ENCODE peak calls at places on chromosomes 12 and 14, in nine cellular contexts. R is A549; C is CD8-positive, alpha-beta T cell; J is neuronal stem cell; P is lung; T is GM23248; S is tibial nerve; L is caudate nucleus; B is endothelial cell of umbilical vein. V is an unnamed sample.

GRCh38 chr12:121537814-121538698 is 42.8 kb downstream of the KDM2B start:
- DNase-seq in B (peak), J (no peak), R (no peak), L (no peak), P (no peak), T (peak), C (peak), S (no peak), V (no peak)

GRCh38 chr14:20668969-20669368 is 15.4 kb upstream of the RNASE4 start:
- DNase-seq in P (no peak), S (no peak), J (no peak), C (no peak), L (no peak), T (no peak), R (peak), B (no peak), V (no peak)

GRCh38 chr12:46908236-46908935 is 82.6 kb upstream of the SLC38A4 start:
- DNase-seq in J (no peak), L (no peak), R (no peak), B (no peak), S (no peak), C (no peak), T (peak), P (no peak), V (peak)

GRCh38 chr14:74522740-74523139 is 29.2 kb downstream of the ISCA2 start:
- DNase-seq in S (no peak), L (no peak), R (no peak), B (no peak), J (no peak), T (no peak), P (no peak), C (no peak), V (no peak)

GRCh38 chr12:12999276-12999958 is 648 bp downstream of the HEBP1 start:
- DNase-seq in J (no peak), P (no peak), C (no peak), R (no peak), L (no peak), T (peak), S (no peak), B (no peak), V (no peak)

GRCh38 chr12:131091413-131091975 is 137.8 kb downstream of the ADGRD1 start:
- DNase-seq in C (no peak), R (no peak), J (no peak), T (peak), L (no peak), P (no peak), S (peak), B (no peak), V (no peak)

GRCh38 chr12:76020731-76021672 is 10.6 kb downstream of the PHLDA1 start:
- DNase-seq in B (peak), S (no peak), T (peak), P (no peak), C (peak), J (no peak), L (no peak), R (peak), V (peak)

GRCh38 chr12:75750950-75751349 is 239.5 kb upstream of the KRR1 start:
- DNase-seq in B (peak), L (no peak), P (no peak), C (no peak), J (no peak), T (peak), S (no peak), R (peak), V (no peak)

GRCh38 chr12:12938541-12938940 is 13.4 kb downstream of the GPRC5D start:
- DNase-seq in L (no peak), T (no peak), P (no peak), J (no peak), R (no peak), B (no peak), C (no peak), S (no peak), V (no peak)

GRCh38 chr12:91743727-91744126 is 401.9 kb downstream of the BTG1 start:
- DNase-seq in S (no peak), L (no peak), J (no peak), T (no peak), R (no peak), C (no peak), B (no peak), P (no peak), V (no peak)

GRCh38 chr14:67267929-67268328 is 26.7 kb downstream of the PALS1 start:
- DNase-seq in T (no peak), B (no peak), R (no peak), J (no peak), P (no peak), C (no peak), L (no peak), S (no peak), V (no peak)

GRCh38 chr14:58428011-58428807 is 690 bp downstream of the KIAA0586 start:
- DNase-seq in L (no peak), P (no peak), S (no peak), J (peak), R (peak), B (peak), T (peak), C (no peak), V (no peak)

GRCh38 chr12:125079943-125080645 is 14.9 kb downstream of the AACS start:
- DNase-seq in R (no peak), B (no peak), L (no peak), S (peak), C (no peak), J (no peak), T (peak), P (no peak), V (no peak)

GRCh38 chr14:73943083-73943482 is 6.8 kb downstream of the FAM161B start:
- DNase-seq in B (no peak), S (no peak), T (peak), C (no peak), R (peak), P (peak), J (no peak), L (no peak), V (peak)

GRCh38 chr14:105534586-105534985 is 8.2 kb downstream of the TMEM121 start:
- DNase-seq in R (no peak), L (no peak), T (no peak), C (no peak), S (no peak), P (no peak), J (no peak), B (no peak), V (no peak)

GRCh38 chr12:4745249-4745648 is 25.0 kb downstream of the GALNT8 start:
- DNase-seq in T (no peak), S (no peak), B (no peak), J (no peak), L (no peak), P (no peak), R (no peak), C (no peak), V (no peak)

DNA sequence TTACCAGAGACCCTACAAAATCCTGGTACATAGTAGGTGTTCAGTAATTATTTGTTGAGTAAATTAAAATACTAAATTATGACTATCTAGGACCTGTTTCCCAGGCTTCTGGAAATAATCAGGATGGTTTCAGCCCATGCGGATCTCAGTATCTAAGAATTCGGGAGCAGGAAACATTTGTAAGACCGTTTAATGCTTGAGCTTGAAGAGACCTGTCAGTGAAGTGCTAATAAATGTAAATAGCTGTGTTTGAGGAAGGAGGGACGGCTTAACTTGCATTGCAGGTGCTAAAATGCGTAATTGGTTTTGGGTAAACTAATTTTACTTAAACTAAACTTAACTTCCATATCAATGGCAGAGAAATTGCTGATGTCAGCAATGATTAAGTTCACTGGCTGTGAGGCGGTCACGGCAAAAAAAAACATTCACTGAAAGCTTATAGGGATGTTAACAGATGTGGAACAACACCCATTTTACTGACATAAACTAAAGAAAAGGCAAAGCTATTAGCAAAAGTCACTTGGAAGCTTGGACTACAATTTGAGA is 28.6 kb upstream of the AEBP2 start:
- DNase-seq in J (no peak), R (no peak), T (no peak), S (no peak), C (no peak), B (no peak), L (no peak), P (no peak), V (no peak)
- H3K27ac ChIP-seq in J (no peak), R (no peak), T (no peak), S (no peak), C (no peak), B (no peak), L (no peak), P (no peak), V (no peak)

GRCh38 chr14:100297320-100298300 is 8.6 kb downstream of the SLC25A29 start:
- DNase-seq in P (peak), L (no peak), S (peak), T (peak), B (peak), C (no peak), R (no peak), J (no peak), V (no peak)
- H3K27ac ChIP-seq in P (peak), L (peak), S (peak), T (peak), B (no peak), C (no peak), R (no peak), J (no peak), V (no peak)

GRCh38 chr12:58029260-58029659 is 87.9 kb downstream of the ATP23 start:
- DNase-seq in T (no peak), S (no peak), J (no peak), C (no peak), B (no peak), L (no peak), R (no peak), P (no peak), V (no peak)
- H3K27ac ChIP-seq in T (no peak), S (no peak), J (no peak), C (no peak), B (no peak), L (no peak), R (no peak), P (no peak), V (peak)

GRCh38 chr12:104478396-104479140 is 21.8 kb downstream of the CHST11 start:
- DNase-seq in L (no peak), C (peak), R (no peak), P (no peak), S (no peak), T (no peak), J (no peak), B (peak), V (no peak)
- H3K27ac ChIP-seq in L (peak), C (peak), R (no peak), P (peak), S (no peak), T (no peak), J (no peak), B (peak), V (no peak)

GRCh38 chr12:24821691-24822090 is 127.2 kb downstream of the BCAT1 start:
- DNase-seq in R (no peak), P (no peak), T (peak), L (no peak), B (no peak), S (no peak), C (no peak), J (no peak), V (peak)
- H3K27ac ChIP-seq in R (no peak), P (no peak), T (peak), L (no peak), B (no peak), S (no peak), C (no peak), J (no peak), V (peak)

GRCh38 chr14:103539056-103539825 is 10.2 kb downstream of the TRMT61A start:
- DNase-seq in B (no peak), T (no peak), S (no peak), C (no peak), P (no peak), J (no peak), L (no peak), R (no peak), V (no peak)

GRCh38 chr14:103535891-103536565 is 7.0 kb downstream of the TRMT61A start:
- DNase-seq in L (no peak), P (no peak), S (no peak), B (no peak), T (no peak), J (no peak), C (no peak), R (no peak), V (no peak)

GRCh38 chr14:103537175-103537990 is 8.4 kb downstream of the TRMT61A start:
- DNase-seq in T (peak), B (no peak), P (no peak), S (no peak), R (no peak), J (no peak), L (no peak), C (no peak), V (no peak)

GRCh38 chr14:103536693-103537092 is 7.7 kb downstream of the TRMT61A start:
- DNase-seq in P (no peak), B (no peak), C (no peak), R (no peak), S (no peak), J (no peak), L (no peak), T (no peak), V (no peak)

DNA sequence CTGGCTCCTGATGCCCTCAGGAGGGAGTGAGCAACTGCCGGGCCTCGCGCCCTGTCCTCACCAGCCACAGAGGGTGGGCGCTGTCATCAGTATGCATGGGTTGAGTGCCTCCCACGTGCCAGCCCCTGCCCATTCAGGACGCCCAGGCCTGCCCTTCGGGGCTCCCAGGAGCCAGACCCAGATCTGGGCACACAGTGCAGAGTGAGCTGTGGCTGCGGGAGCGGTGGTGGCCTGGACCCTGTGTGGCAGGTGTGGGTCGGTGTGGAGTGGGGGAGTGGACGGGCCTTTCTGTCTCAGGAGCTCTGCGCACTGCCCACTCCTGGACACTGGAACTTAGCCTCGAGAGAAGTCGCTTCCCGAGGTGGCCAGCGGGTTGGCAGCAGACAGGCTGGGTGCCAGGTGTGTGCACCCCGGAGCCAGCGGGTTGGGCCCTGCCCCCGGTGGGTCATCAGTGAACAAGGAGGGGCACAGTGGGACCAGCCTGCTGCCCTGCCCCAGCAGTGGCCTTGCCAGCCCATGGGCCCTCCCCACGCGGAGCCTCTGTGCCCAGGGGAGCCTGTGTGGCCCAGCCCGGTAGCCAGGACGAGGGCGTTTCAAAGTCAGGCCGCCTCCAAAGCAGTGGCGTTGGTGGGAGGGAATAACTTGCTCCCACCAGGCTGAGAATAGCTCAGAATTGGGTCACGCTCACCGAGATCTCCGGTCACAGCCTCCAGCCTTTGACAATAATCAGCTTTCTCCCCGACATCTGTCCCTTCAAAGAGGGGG is 9.5 kb downstream of the TRMT61A start:
- DNase-seq in L (no peak), P (no peak), J (no peak), S (no peak), C (no peak), T (peak), R (no peak), B (no peak), V (no peak)
- H3K27ac ChIP-seq in L (peak), P (peak), J (no peak), S (peak), C (no peak), T (no peak), R (no peak), B (no peak), V (peak)

DNA sequence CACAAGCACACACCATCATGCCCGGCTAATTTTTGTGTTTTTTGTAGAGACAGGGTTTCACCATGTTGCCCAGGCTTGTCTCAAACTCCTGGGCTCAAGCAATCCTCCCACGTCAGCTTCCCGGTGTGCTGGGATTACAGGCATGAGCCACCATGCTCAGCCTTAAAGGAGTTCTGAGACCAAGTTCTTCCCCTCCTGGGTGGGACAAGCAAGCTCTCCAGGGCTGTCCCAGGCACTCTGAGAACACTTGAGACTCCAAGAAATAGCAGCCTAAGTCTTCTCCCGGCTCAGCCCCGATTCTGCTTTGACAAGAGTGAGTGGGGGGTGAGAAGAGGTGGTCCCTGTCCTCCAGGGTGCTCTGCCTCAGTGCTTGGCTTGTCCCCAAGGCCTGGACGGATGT is 86.4 kb downstream of the STAB2 start:
- DNase-seq in B (no peak), S (no peak), C (no peak), T (no peak), P (no peak), J (no peak), L (no peak), R (no peak), V (no peak)
- H3K27ac ChIP-seq in B (no peak), S (no peak), C (no peak), T (no peak), P (no peak), J (no peak), L (no peak), R (no peak), V (no peak)

GRCh38 chr12:94173660-94174265 is 25.4 kb downstream of the PLXNC1 start:
- DNase-seq in L (no peak), J (no peak), P (no peak), R (no peak), B (no peak), C (no peak), T (no peak), S (no peak), V (no peak)
- H3K27ac ChIP-seq in L (no peak), J (no peak), P (peak), R (no peak), B (no peak), C (no peak), T (peak), S (no peak), V (no peak)

V was measured in epithelial cell of prostate.